ENCODE peak calls at places on chromosomes 5 and 9, in ten cellular contexts. T, F, G, E, Q, N, Z, H, J and B are unnamed samples.

GRCh38 chr9:75146229-75146628 is 57.9 kb downstream of the OSTF1 start:
- DNase-seq in Z (peak), E (no peak), T (no peak), G (no peak), H (no peak), Q (no peak), F (no peak), J (no peak), N (no peak), B (no peak)

GRCh38 chr5:166377756-166378155 is 1913.7 kb upstream of the WWC1 start:
- DNase-seq in E (no peak), G (no peak), F (no peak), Z (no peak), T (no peak), N (no peak), H (no peak), J (no peak), Q (no peak), B (no peak)

GRCh38 chr5:91293131-91293530 is 90.0 kb downstream of the ARRDC3 start:
- DNase-seq in Q (no peak), T (no peak), Z (no peak), N (no peak), J (no peak), F (peak), E (no peak), H (no peak), G (peak), B (no peak)

GRCh38 chr9:35827486-35827885 is 1.0 kb downstream of the FAM221B start:
- DNase-seq in J (no peak), Q (no peak), N (no peak), H (no peak), E (no peak), T (no peak), F (no peak), Z (no peak), G (no peak), B (no peak)

GRCh38 chr5:107572800-107573368 is 97.9 kb downstream of the EFNA5 start:
- DNase-seq in G (no peak), E (no peak), N (no peak), T (no peak), Q (no peak), Z (no peak), H (no peak), J (no peak), F (no peak), B (no peak)

GRCh38 chr5:134209477-134210240 is 16.2 kb downstream of the PPP2CA start:
- DNase-seq in F (no peak), Z (no peak), Q (no peak), N (no peak), T (no peak), G (no peak), E (no peak), H (no peak), J (no peak), B (no peak)

GRCh38 chr5:43315262-43315661 is 2.0 kb upstream of the HMGCS1 start:
- DNase-seq in E (no peak), T (no peak), H (no peak), N (no peak), F (peak), J (no peak), Q (no peak), Z (no peak), G (no peak), B (no peak)

GRCh38 chr5:135309391-135310327 is 89.4 kb downstream of the MACROH2A1 start:
- DNase-seq in N (no peak), E (no peak), T (no peak), Z (no peak), J (no peak), Q (no peak), F (no peak), H (no peak), G (no peak), B (no peak)

GRCh38 chr5:93193756-93194155 is 387.3 kb downstream of the NR2F1-AS1 start:
- DNase-seq in H (no peak), Z (no peak), E (no peak), J (no peak), T (no peak), G (peak), F (no peak), N (no peak), Q (no peak), B (no peak)

GRCh38 chr5:82277613-82277986 is 554 bp downstream of the RPS23 start:
- DNase-seq in F (no peak), T (no peak), J (no peak), Q (no peak), H (no peak), G (no peak), Z (no peak), E (no peak), N (no peak), B (no peak)

GRCh38 chr9:108688051-108688450 is 167.7 kb downstream of the ACTL7B start:
- DNase-seq in T (no peak), J (no peak), Z (no peak), Q (no peak), H (no peak), E (no peak), F (no peak), G (no peak), N (no peak), B (peak)